ENCODE peak calls at places on chromosomes 2 and 18, in ten cellular contexts. G, I, N, V, T, L, J, R, W and K are unnamed samples.

GRCh38 chr2:40346535-40347354 is 105.1 kb downstream of the SLC8A1 start:
- DNase-seq in G (no peak), I (peak), N (peak), V (peak), T (no peak), L (no peak), J (no peak), R (peak), W (no peak), K (no peak)

GRCh38 chr2:145626301-145626700 is 1106.4 kb upstream of the ZEB2 start:
- DNase-seq in G (no peak), I (no peak), N (no peak), V (no peak), T (no peak), L (no peak), J (no peak), R (no peak), W (no peak), K (no peak)

GRCh38 chr2:23640711-23641110 is 255.7 kb downstream of the KLHL29 start:
- DNase-seq in G (no peak), I (no peak), N (no peak), V (no peak), T (no peak), L (no peak), J (no peak), R (no peak), W (no peak), K (no peak)

GRCh38 chr2:183149489-183149888 is 25.2 kb downstream of the NUP35 start:
- DNase-seq in G (no peak), I (no peak), N (peak), V (no peak), T (no peak), L (no peak), J (no peak), R (peak), W (no peak), K (peak)

GRCh38 chr18:75172299-75173124 is 36.4 kb downstream of the PTGR3 start:
- DNase-seq in G (no peak), I (no peak), N (no peak), V (no peak), T (no peak), L (no peak), J (no peak), R (no peak), W (no peak), K (no peak)

GRCh38 chr2:111642576-111643327 is 241.2 kb downstream of the ANAPC1 start:
- DNase-seq in G (no peak), I (no peak), N (no peak), V (peak), T (no peak), L (no peak), J (no peak), R (no peak), W (no peak), K (no peak)

GRCh38 chr2:236107971-236108625 is 60.1 kb downstream of the GBX2 start:
- DNase-seq in G (no peak), I (no peak), N (no peak), V (no peak), T (no peak), L (no peak), J (no peak), R (no peak), W (no peak), K (no peak)

GRCh38 chr2:95399061-95399460 is 3.4 kb upstream of the FAHD2A start:
- DNase-seq in G (no peak), I (no peak), N (no peak), V (no peak), T (no peak), L (no peak), J (no peak), R (no peak), W (no peak), K (no peak)

GRCh38 chr2:1014802-1015201 is 64.2 kb downstream of the SNTG2 start:
- DNase-seq in G (no peak), I (no peak), N (no peak), V (no peak), T (no peak), L (no peak), J (no peak), R (no peak), W (no peak), K (no peak)

GRCh38 chr2:103788346-103788745 is 1026.5 kb downstream of the TMEM182 start:
- DNase-seq in G (no peak), I (no peak), N (no peak), V (no peak), T (no peak), L (no peak), J (no peak), R (no peak), W (no peak), K (no peak)

GRCh38 chr2:184611221-184612085 is 13.1 kb downstream of the ZNF804A start:
- DNase-seq in G (no peak), I (no peak), N (peak), V (peak), T (no peak), L (no peak), J (no peak), R (no peak), W (no peak), K (no peak)